ENCODE peak calls at places on chromosomes 1 and 21, in six cellular contexts. C is GM19239, T is coronary artery, I is Kasumi-1, Q is left ventricle myocardium inferior, D is mammary epithelial cell. E is an unnamed sample.
A peak's percentile ranks its signal among the peaks of the same experiment; 100 is the strongest.

GRCh38 chr1:113859478-113860175 is 11.9 kb downstream of the PTPN22 start:
- DNase-seq in T (no peak), D (no peak), C (no peak), Q (no peak), I (peak; percentile 81), E (no peak)

GRCh38 chr1:147479864-147480564 is 61.3 kb upstream of the BCL9 start:
- DNase-seq in D (no peak), Q (no peak), T (no peak), C (no peak), I (no peak), E (no peak)

GRCh38 chr1:203796223-203796747 is 862 bp downstream of the ZBED6 start:
- DNase-seq in T (no peak), I (peak; percentile 43), C (no peak), D (peak; percentile 34), Q (no peak), E (no peak)

GRCh38 chr1:100299521-100300222 is 33.7 kb downstream of the RTCA start:
- DNase-seq in D (no peak), C (no peak), T (no peak), Q (no peak), I (no peak), E (no peak)

GRCh38 chr1:151915066-151915686 is 5.9 kb upstream of the THEM4 start:
- DNase-seq in Q (no peak), C (no peak), D (no peak), I (no peak), T (no peak), E (no peak)

GRCh38 chr1:112955678-112956502 is at the start of gene SLC16A1:
- DNase-seq in C (peak; percentile 63), T (peak; percentile 93), Q (peak; percentile 95), D (peak; percentile 90), I (peak; percentile 95), E (peak; percentile 87)

GRCh38 chr21:45309541-45310381 is 22.1 kb upstream of the POFUT2 start:
- DNase-seq in I (no peak), D (no peak), Q (peak; percentile 29), C (no peak), T (no peak), E (no peak)

GRCh38 chr1:160544647-160545046 is 21.6 kb upstream of the SLAMF6 start:
- DNase-seq in D (no peak), C (no peak), T (no peak), I (peak; percentile 51), Q (no peak), E (no peak)

GRCh38 chr1:164617607-164618564 is 58.9 kb downstream of the PBX1 start:
- DNase-seq in I (no peak), C (no peak), D (peak; percentile 18), Q (no peak), T (no peak), E (no peak)